ENCODE peak calls at places on chromosomes 7 and 10, in five cellular contexts. Y, I, W, K and R are unnamed samples.

GRCh38 chr7:16619979-16620408 is 25.6 kb downstream of the ANKMY2 start:
- DNase-seq in Y (no peak), I (no peak), W (no peak), K (no peak), R (no peak)

GRCh38 chr10:86614853-86615252 is 39.5 kb upstream of the OPN4 start:
- DNase-seq in Y (no peak), I (no peak), W (no peak), K (no peak), R (no peak)

GRCh38 chr7:128137096-128137655 is 103.9 kb upstream of the LEP start:
- DNase-seq in Y (no peak), I (no peak), W (no peak), K (no peak), R (no peak)

GRCh38 chr7:24963218-24963617 is 16.8 kb downstream of the OSBPL3 start:
- DNase-seq in Y (peak), I (no peak), W (no peak), K (no peak), R (no peak)

GRCh38 chr10:92691042-92691590 is 1.4 kb downstream of the HHEX start:
- DNase-seq in Y (no peak), I (no peak), W (no peak), K (no peak), R (no peak)

GRCh38 chr10:43824934-43825333 is 176.3 kb upstream of the ZNF32 start:
- DNase-seq in Y (no peak), I (no peak), W (no peak), K (no peak), R (no peak)

GRCh38 chr10:127015373-127015772 is 110.1 kb downstream of the DOCK1 start:
- DNase-seq in Y (no peak), I (no peak), W (no peak), K (no peak), R (no peak)

GRCh38 chr7:3927446-3928110 is 626.5 kb downstream of the SDK1 start:
- DNase-seq in Y (no peak), I (no peak), W (no peak), K (no peak), R (no peak)

GRCh38 chr7:51090411-51090810 is 226.2 kb downstream of the COBL start:
- DNase-seq in Y (no peak), I (no peak), W (no peak), K (no peak), R (no peak)

GRCh38 chr7:105906690-105907089 is 30.3 kb upstream of the ATXN7L1 start:
- DNase-seq in Y (peak), I (no peak), W (no peak), K (no peak), R (no peak)

GRCh38 chr7:118184392-118184899 is 482 bp downstream of the LSM8 start:
- DNase-seq in Y (no peak), I (no peak), W (no peak), K (no peak), R (no peak)

GRCh38 chr10:29880856-29881255 is 178.5 kb downstream of the JCAD start:
- DNase-seq in Y (no peak), I (no peak), W (no peak), K (no peak), R (no peak)

GRCh38 chr10:126171555-126171954 is 216.7 kb downstream of the ADAM12 start:
- DNase-seq in Y (no peak), I (no peak), W (no peak), K (no peak), R (no peak)

GRCh38 chr7:128830231-128831177 is at the start of gene FLNC:
- DNase-seq in Y (peak), I (peak), W (peak), K (no peak), R (no peak)

GRCh38 chr10:70777063-70777875 is 7.9 kb downstream of the TBATA start:
- DNase-seq in Y (no peak), I (no peak), W (no peak), K (no peak), R (no peak)

GRCh38 chr7:73870041-73870492 is 9.1 kb downstream of the TMEM270 start:
- DNase-seq in Y (no peak), I (peak), W (no peak), K (no peak), R (no peak)

GRCh38 chr10:7857259-7857658 is 39.0 kb downstream of the TAF3 start:
- DNase-seq in Y (no peak), I (no peak), W (no peak), K (no peak), R (no peak)

GRCh38 chr7:2143981-2144595 is 88.7 kb downstream of the MAD1L1 start:
- DNase-seq in Y (no peak), I (no peak), W (no peak), K (no peak), R (no peak)

GRCh38 chr10:43225787-43226153 is 41.1 kb downstream of the RASGEF1A start:
- DNase-seq in Y (peak), I (no peak), W (peak), K (peak), R (no peak)

GRCh38 chr10:117005454-117006055 is 568 bp upstream of the SHTN1 start:
- DNase-seq in Y (peak), I (peak), W (no peak), K (peak), R (no peak)

GRCh38 chr7:27314111-27314510 is 71.5 kb downstream of the EVX1 start:
- DNase-seq in Y (no peak), I (no peak), W (no peak), K (no peak), R (no peak)

GRCh38 chr10:85862771-85863170 is 503.8 kb downstream of the GRID1 start:
- DNase-seq in Y (no peak), I (peak), W (no peak), K (no peak), R (no peak)

GRCh38 chr10:23403278-23403677 is 35.6 kb upstream of the OTUD1 start:
- DNase-seq in Y (no peak), I (no peak), W (no peak), K (no peak), R (no peak)

GRCh38 chr7:55539380-55539779 is 32.9 kb downstream of the VOPP1 start:
- DNase-seq in Y (no peak), I (no peak), W (no peak), K (no peak), R (no peak)

GRCh38 chr7:69517985-69518731 is 80.1 kb upstream of the AUTS2 start:
- DNase-seq in Y (peak), I (no peak), W (no peak), K (no peak), R (no peak)

GRCh38 chr10:100760726-100761125 is 15.3 kb downstream of the PAX2 start:
- DNase-seq in Y (no peak), I (no peak), W (no peak), K (no peak), R (no peak)

GRCh38 chr10:120394446-120394845 is 62.6 kb upstream of the PLPP4 start:
- DNase-seq in Y (no peak), I (no peak), W (no peak), K (no peak), R (no peak)

GRCh38 chr10:125284875-125285597 is 124.7 kb upstream of the CTBP2 start:
- DNase-seq in Y (no peak), I (no peak), W (no peak), K (no peak), R (no peak)

GRCh38 chr7:104950754-104951153 is 63.3 kb upstream of the KMT2E start:
- DNase-seq in Y (no peak), I (no peak), W (no peak), K (no peak), R (no peak)

GRCh38 chr10:101682172-101682825 is 12.7 kb downstream of the FBXW4 start:
- DNase-seq in Y (no peak), I (no peak), W (no peak), K (no peak), R (no peak)

GRCh38 chr7:133491846-133492652 is 239.2 kb downstream of the EXOC4 start:
- DNase-seq in Y (no peak), I (no peak), W (no peak), K (no peak), R (no peak)

GRCh38 chr10:87093461-87094372 is 926 bp downstream of the GLUD1 start:
- DNase-seq in Y (peak), I (peak), W (peak), K (peak), R (peak)

GRCh38 chr10:98041352-98042043 is 11.1 kb upstream of the CRTAC1 start:
- DNase-seq in Y (peak), I (peak), W (no peak), K (peak), R (no peak)

GRCh38 chr7:2013381-2014311 is 219.1 kb downstream of the MAD1L1 start:
- DNase-seq in Y (no peak), I (no peak), W (no peak), K (no peak), R (no peak)

GRCh38 chr7:80334185-80334584 is 177.7 kb downstream of the GNAT3 start:
- DNase-seq in Y (no peak), I (no peak), W (no peak), K (no peak), R (no peak)

GRCh38 chr7:34719651-34720050 is 61.6 kb downstream of the NPSR1 start:
- DNase-seq in Y (no peak), I (no peak), W (no peak), K (no peak), R (no peak)

GRCh38 chr10:129840196-129840590 is 123.9 kb downstream of the EBF3 start:
- DNase-seq in Y (no peak), I (no peak), W (no peak), K (no peak), R (no peak)

GRCh38 chr7:2814682-2815522 is 29.2 kb downstream of the GNA12 start:
- DNase-seq in Y (no peak), I (no peak), W (no peak), K (no peak), R (no peak)